ENCODE peak calls at places on chromosomes 7 and 10, in seven cellular contexts. One of them, this sample, is unnamed.

GRCh38 chr7:40298421-40298820 is 163.6 kb downstream of the SUGCT start:
- DNase-seq in naive B cell: no peak
- DNase-seq in NCI-H1417: no peak
- DNase-seq in activated naive CD8-positive, alpha-beta T cell treated with anti-CD3 and anti-CD28 coated beads for 36 hours: no peak
- DNase-seq in HEK293T: no peak
- DNase-seq in D341Med: no peak
- DNase-seq in transverse colon: no peak
- DNase-seq in this sample: no peak

GRCh38 chr7:133796778-133797177 is 330.4 kb upstream of the LRGUK start:
- DNase-seq in D341Med: peak; percentile 71
- DNase-seq in NCI-H1417: peak; percentile 77
- DNase-seq in HEK293T: no peak
- DNase-seq in activated naive CD8-positive, alpha-beta T cell treated with anti-CD3 and anti-CD28 coated beads for 36 hours: no peak
- DNase-seq in transverse colon: no peak
- DNase-seq in naive B cell: no peak
- DNase-seq in this sample: no peak

GRCh38 chr7:27185013-27185707 is at the start of gene HOXA11:
- DNase-seq in NCI-H1417: peak; percentile 44
- DNase-seq in transverse colon: peak; percentile 83
- DNase-seq in naive B cell: no peak
- DNase-seq in HEK293T: peak; percentile 74
- DNase-seq in activated naive CD8-positive, alpha-beta T cell treated with anti-CD3 and anti-CD28 coated beads for 36 hours: no peak
- DNase-seq in D341Med: no peak
- DNase-seq in this sample: peak; percentile 32

GRCh38 chr7:129989466-129989865 is 36.7 kb upstream of the UBE2H start:
- DNase-seq in HEK293T: no peak
- DNase-seq in D341Med: no peak
- DNase-seq in naive B cell: no peak
- DNase-seq in transverse colon: no peak
- DNase-seq in activated naive CD8-positive, alpha-beta T cell treated with anti-CD3 and anti-CD28 coated beads for 36 hours: peak; percentile 62
- DNase-seq in NCI-H1417: no peak
- DNase-seq in this sample: no peak

GRCh38 chr7:87853237-87853864 is 22.8 kb downstream of the SLC25A40 start:
- DNase-seq in NCI-H1417: no peak
- DNase-seq in activated naive CD8-positive, alpha-beta T cell treated with anti-CD3 and anti-CD28 coated beads for 36 hours: no peak
- DNase-seq in D341Med: no peak
- DNase-seq in transverse colon: no peak
- DNase-seq in naive B cell: no peak
- DNase-seq in HEK293T: no peak
- DNase-seq in this sample: no peak

GRCh38 chr10:21368022-21368582 is 157.4 kb downstream of the SKIDA1 start:
- DNase-seq in naive B cell: no peak
- DNase-seq in transverse colon: no peak
- DNase-seq in HEK293T: no peak
- DNase-seq in D341Med: no peak
- DNase-seq in NCI-H1417: no peak
- DNase-seq in activated naive CD8-positive, alpha-beta T cell treated with anti-CD3 and anti-CD28 coated beads for 36 hours: no peak
- DNase-seq in this sample: no peak

GRCh38 chr7:103796296-103796962 is 193.0 kb downstream of the RELN start:
- DNase-seq in transverse colon: no peak
- DNase-seq in HEK293T: no peak
- DNase-seq in naive B cell: no peak
- DNase-seq in NCI-H1417: no peak
- DNase-seq in D341Med: no peak
- DNase-seq in activated naive CD8-positive, alpha-beta T cell treated with anti-CD3 and anti-CD28 coated beads for 36 hours: no peak
- DNase-seq in this sample: no peak

GRCh38 chr10:53894145-53894544 is 906.9 kb downstream of the PCDH15 start:
- DNase-seq in naive B cell: no peak
- DNase-seq in NCI-H1417: no peak
- DNase-seq in activated naive CD8-positive, alpha-beta T cell treated with anti-CD3 and anti-CD28 coated beads for 36 hours: no peak
- DNase-seq in HEK293T: no peak
- DNase-seq in transverse colon: no peak
- DNase-seq in D341Med: no peak
- DNase-seq in this sample: no peak